ENCODE peak calls at places on chromosomes 2 and 18, in ten cellular contexts. One of them, this sample, is unnamed.
A peak's percentile ranks its signal among the peaks of the same experiment; 100 is the strongest.

GRCh38 chr2:151670346-151670745 is 63.9 kb downstream of the NEB start:
- DNase-seq in stomach: no peak
- DNase-seq in K562: no peak
- DNase-seq in transverse colon: no peak
- DNase-seq in H1: no peak
- DNase-seq in upper lobe of left lung: no peak
- DNase-seq in ovary: no peak
- DNase-seq in A549: no peak
- DNase-seq in GM12878: no peak
- DNase-seq in tibial nerve: no peak
- DNase-seq in this sample: no peak

GRCh38 chr2:190682168-190682567 is 33.3 kb downstream of the NAB1 start:
- DNase-seq in stomach: no peak
- DNase-seq in upper lobe of left lung: no peak
- DNase-seq in transverse colon: no peak
- DNase-seq in A549: no peak
- DNase-seq in K562: no peak
- DNase-seq in ovary: no peak
- DNase-seq in tibial nerve: no peak
- DNase-seq in GM12878: no peak
- DNase-seq in H1: no peak
- DNase-seq in this sample: no peak

GRCh38 chr2:61117534-61117933 is 44.5 kb upstream of the C2orf74 start:
- DNase-seq in GM12878: peak; percentile 34
- DNase-seq in ovary: no peak
- DNase-seq in H1: no peak
- DNase-seq in A549: no peak
- DNase-seq in K562: no peak
- DNase-seq in tibial nerve: no peak
- DNase-seq in stomach: no peak
- DNase-seq in upper lobe of left lung: no peak
- DNase-seq in transverse colon: no peak
- DNase-seq in this sample: no peak

GRCh38 chr2:65479528-65479927 is 47.1 kb upstream of the SPRED2 start:
- DNase-seq in H1: no peak
- DNase-seq in transverse colon: no peak
- DNase-seq in A549: no peak
- DNase-seq in ovary: no peak
- DNase-seq in K562: no peak
- DNase-seq in upper lobe of left lung: no peak
- DNase-seq in stomach: no peak
- DNase-seq in tibial nerve: no peak
- DNase-seq in GM12878: no peak
- DNase-seq in this sample: no peak

GRCh38 chr2:618591-618990 is 58.6 kb downstream of the TMEM18 start:
- DNase-seq in H1: peak; percentile 20
- DNase-seq in stomach: no peak
- DNase-seq in transverse colon: no peak
- DNase-seq in K562: no peak
- DNase-seq in tibial nerve: no peak
- DNase-seq in GM12878: no peak
- DNase-seq in ovary: no peak
- DNase-seq in A549: no peak
- DNase-seq in upper lobe of left lung: no peak
- DNase-seq in this sample: no peak

GRCh38 chr18:28044036-28044435 is 132.9 kb downstream of the CDH2 start:
- DNase-seq in GM12878: no peak
- DNase-seq in upper lobe of left lung: no peak
- DNase-seq in tibial nerve: no peak
- DNase-seq in K562: no peak
- DNase-seq in transverse colon: no peak
- DNase-seq in A549: no peak
- DNase-seq in stomach: no peak
- DNase-seq in ovary: no peak
- DNase-seq in H1: no peak
- DNase-seq in this sample: no peak

GRCh38 chr18:30903566-30903965 is 139.0 kb downstream of the DSC3 start:
- DNase-seq in upper lobe of left lung: no peak
- DNase-seq in transverse colon: no peak
- DNase-seq in tibial nerve: no peak
- DNase-seq in K562: no peak
- DNase-seq in H1: no peak
- DNase-seq in stomach: no peak
- DNase-seq in ovary: no peak
- DNase-seq in GM12878: no peak
- DNase-seq in A549: peak; percentile 48
- DNase-seq in this sample: no peak

GRCh38 chr18:47247833-47248609 is 3.4 kb downstream of the SKOR2 start:
- DNase-seq in A549: no peak
- DNase-seq in stomach: no peak
- DNase-seq in K562: no peak
- DNase-seq in transverse colon: no peak
- DNase-seq in GM12878: no peak
- DNase-seq in ovary: no peak
- DNase-seq in upper lobe of left lung: no peak
- DNase-seq in H1: peak; percentile 62
- DNase-seq in tibial nerve: no peak
- DNase-seq in this sample: no peak

GRCh38 chr2:60992985-60993392 is 24.5 kb upstream of the PEX13 start:
- DNase-seq in A549: no peak
- DNase-seq in GM12878: peak; percentile 83
- DNase-seq in stomach: peak; percentile 40
- DNase-seq in tibial nerve: peak; percentile 50
- DNase-seq in ovary: no peak
- DNase-seq in transverse colon: no peak
- DNase-seq in upper lobe of left lung: peak; percentile 36
- DNase-seq in K562: no peak
- DNase-seq in H1: no peak
- DNase-seq in this sample: no peak

GRCh38 chr2:152518656-152519580 is 183.9 kb downstream of the FMNL2 start:
- DNase-seq in ovary: no peak
- DNase-seq in GM12878: no peak
- DNase-seq in transverse colon: no peak
- DNase-seq in tibial nerve: no peak
- DNase-seq in K562: no peak
- DNase-seq in A549: no peak
- DNase-seq in stomach: no peak
- DNase-seq in H1: no peak
- DNase-seq in upper lobe of left lung: no peak
- DNase-seq in this sample: no peak

GRCh38 chr2:180970052-180970451 is 10.4 kb upstream of the UBE2E3 start:
- DNase-seq in upper lobe of left lung: no peak
- DNase-seq in ovary: no peak
- DNase-seq in tibial nerve: no peak
- DNase-seq in K562: no peak
- DNase-seq in H1: no peak
- DNase-seq in stomach: no peak
- DNase-seq in GM12878: no peak
- DNase-seq in transverse colon: no peak
- DNase-seq in A549: no peak
- DNase-seq in this sample: no peak

GRCh38 chr18:56083097-56083865 is 495.3 kb upstream of the TCF4 start:
- DNase-seq in K562: no peak
- DNase-seq in stomach: no peak
- DNase-seq in tibial nerve: no peak
- DNase-seq in upper lobe of left lung: no peak
- DNase-seq in ovary: peak; percentile 64
- DNase-seq in GM12878: no peak
- DNase-seq in H1: no peak
- DNase-seq in A549: no peak
- DNase-seq in transverse colon: no peak
- DNase-seq in this sample: no peak
- TF ChIP-seq POLR2A in K562: no peak
- TF ChIP-seq POLR2A in stomach: no peak
- TF ChIP-seq POLR2A in tibial nerve: no peak
- TF ChIP-seq POLR2A in upper lobe of left lung: no peak
- TF ChIP-seq POLR2A in ovary: no peak
- TF ChIP-seq POLR2A in GM12878: no peak
- TF ChIP-seq POLR2A in H1: no peak
- TF ChIP-seq POLR2A in A549: no peak
- TF ChIP-seq POLR2A in transverse colon: no peak
- TF ChIP-seq POLR2A in this sample: no peak

GRCh38 chr2:17827306-17827705 is 11.0 kb downstream of the MSGN1 start:
- DNase-seq in tibial nerve: no peak
- DNase-seq in A549: no peak
- DNase-seq in upper lobe of left lung: no peak
- DNase-seq in transverse colon: no peak
- DNase-seq in K562: no peak
- DNase-seq in GM12878: no peak
- DNase-seq in ovary: no peak
- DNase-seq in stomach: no peak
- DNase-seq in H1: no peak
- DNase-seq in this sample: no peak

GRCh38 chr2:17827785-17828184 is 11.5 kb downstream of the MSGN1 start:
- DNase-seq in GM12878: no peak
- DNase-seq in transverse colon: no peak
- DNase-seq in K562: no peak
- DNase-seq in stomach: no peak
- DNase-seq in upper lobe of left lung: no peak
- DNase-seq in tibial nerve: no peak
- DNase-seq in A549: no peak
- DNase-seq in ovary: no peak
- DNase-seq in H1: no peak
- DNase-seq in this sample: no peak

GRCh38 chr2:17835511-17835910 is 19.3 kb downstream of the MSGN1 start:
- DNase-seq in stomach: no peak
- DNase-seq in upper lobe of left lung: no peak
- DNase-seq in GM12878: no peak
- DNase-seq in tibial nerve: no peak
- DNase-seq in transverse colon: no peak
- DNase-seq in K562: no peak
- DNase-seq in A549: no peak
- DNase-seq in ovary: no peak
- DNase-seq in H1: no peak
- DNase-seq in this sample: no peak

DNA sequence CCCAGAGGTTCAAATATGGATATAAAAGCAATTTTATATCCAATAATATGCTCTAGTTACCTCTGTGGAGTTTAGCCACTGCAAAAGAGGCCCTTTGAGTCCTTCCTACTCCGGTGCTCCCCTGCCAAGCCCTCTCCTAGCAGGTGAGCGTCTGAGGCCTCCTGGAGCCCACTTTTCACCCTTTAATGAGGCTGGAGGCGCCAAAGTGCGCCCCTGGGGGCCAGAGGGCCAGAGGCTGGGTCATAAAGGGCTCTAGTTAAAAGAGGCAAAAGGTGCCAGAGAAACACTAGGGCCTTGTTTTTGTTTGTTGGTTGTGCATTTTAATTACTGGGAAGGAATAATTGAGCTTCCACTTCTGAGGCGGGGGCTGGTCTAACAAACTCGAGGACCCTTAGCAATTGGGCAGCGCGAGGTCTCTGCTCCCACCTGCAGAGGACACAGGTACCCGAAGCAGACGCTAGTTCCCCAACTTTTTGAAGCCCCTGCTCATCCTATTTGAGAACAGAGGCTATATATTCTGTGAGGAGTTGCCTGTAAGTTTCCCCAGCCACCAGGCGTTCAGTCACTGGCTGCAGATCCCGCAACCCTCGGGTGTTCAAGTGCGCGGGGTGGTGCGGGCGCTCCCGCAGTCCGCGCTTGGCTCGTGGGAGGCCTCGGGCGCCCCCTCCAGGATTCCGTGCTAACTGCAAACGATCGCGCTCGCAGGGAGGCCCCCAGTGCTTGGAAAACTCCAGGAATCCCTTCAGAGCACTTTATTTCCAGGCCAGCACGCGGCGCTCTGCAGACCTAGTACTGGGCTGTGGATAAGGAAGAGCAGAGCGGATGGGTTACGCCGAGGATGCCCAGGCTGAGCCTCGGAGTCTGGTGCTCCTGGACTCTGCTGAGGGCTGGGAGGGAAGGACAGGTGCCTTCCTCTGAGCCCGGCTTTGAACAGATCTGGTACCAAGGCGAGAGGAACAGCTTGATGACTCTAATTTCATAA is 14.1 kb downstream of the MSGN1 start:
- DNase-seq in stomach: peak; percentile 58
- DNase-seq in ovary: no peak
- DNase-seq in upper lobe of left lung: peak; percentile 69
- DNase-seq in K562: peak; percentile 73
- DNase-seq in A549: peak; percentile 92
- DNase-seq in transverse colon: peak; percentile 89
- DNase-seq in H1: peak; percentile 99
- DNase-seq in tibial nerve: peak; percentile 54
- DNase-seq in GM12878: no peak
- DNase-seq in this sample: no peak
- H3K4me3 ChIP-seq in stomach: peak overlapping the region; percentile 1
- H3K4me3 ChIP-seq in ovary: no peak overlapping the region
- H3K4me3 ChIP-seq in upper lobe of left lung: peak overlapping the region; percentile 10
- H3K4me3 ChIP-seq in K562: no peak overlapping the region
- H3K4me3 ChIP-seq in A549: peak overlapping the region; percentile 34
- H3K4me3 ChIP-seq in transverse colon: no peak overlapping the region
- H3K4me3 ChIP-seq in H1: peak overlapping the region; percentile 23
- H3K4me3 ChIP-seq in tibial nerve: no peak overlapping the region
- H3K4me3 ChIP-seq in GM12878: peak overlapping the region; percentile 22
- H3K4me3 ChIP-seq in this sample: peak overlapping the region; percentile 1

GRCh38 chr2:24597181-24597870 is 106.3 kb downstream of the NCOA1 start:
- DNase-seq in GM12878: no peak
- DNase-seq in transverse colon: no peak
- DNase-seq in ovary: no peak
- DNase-seq in upper lobe of left lung: no peak
- DNase-seq in A549: no peak
- DNase-seq in H1: no peak
- DNase-seq in K562: no peak
- DNase-seq in tibial nerve: no peak
- DNase-seq in stomach: no peak
- DNase-seq in this sample: no peak
- TF ChIP-seq EP300 in GM12878: no peak
- TF ChIP-seq EP300 in transverse colon: no peak
- TF ChIP-seq EP300 in ovary: no peak
- TF ChIP-seq EP300 in upper lobe of left lung: no peak
- TF ChIP-seq EP300 in A549: no peak
- TF ChIP-seq EP300 in H1: no peak
- TF ChIP-seq EP300 in K562: no peak
- TF ChIP-seq EP300 in tibial nerve: no peak
- TF ChIP-seq EP300 in stomach: no peak
- TF ChIP-seq EP300 in this sample: no peak

DNA sequence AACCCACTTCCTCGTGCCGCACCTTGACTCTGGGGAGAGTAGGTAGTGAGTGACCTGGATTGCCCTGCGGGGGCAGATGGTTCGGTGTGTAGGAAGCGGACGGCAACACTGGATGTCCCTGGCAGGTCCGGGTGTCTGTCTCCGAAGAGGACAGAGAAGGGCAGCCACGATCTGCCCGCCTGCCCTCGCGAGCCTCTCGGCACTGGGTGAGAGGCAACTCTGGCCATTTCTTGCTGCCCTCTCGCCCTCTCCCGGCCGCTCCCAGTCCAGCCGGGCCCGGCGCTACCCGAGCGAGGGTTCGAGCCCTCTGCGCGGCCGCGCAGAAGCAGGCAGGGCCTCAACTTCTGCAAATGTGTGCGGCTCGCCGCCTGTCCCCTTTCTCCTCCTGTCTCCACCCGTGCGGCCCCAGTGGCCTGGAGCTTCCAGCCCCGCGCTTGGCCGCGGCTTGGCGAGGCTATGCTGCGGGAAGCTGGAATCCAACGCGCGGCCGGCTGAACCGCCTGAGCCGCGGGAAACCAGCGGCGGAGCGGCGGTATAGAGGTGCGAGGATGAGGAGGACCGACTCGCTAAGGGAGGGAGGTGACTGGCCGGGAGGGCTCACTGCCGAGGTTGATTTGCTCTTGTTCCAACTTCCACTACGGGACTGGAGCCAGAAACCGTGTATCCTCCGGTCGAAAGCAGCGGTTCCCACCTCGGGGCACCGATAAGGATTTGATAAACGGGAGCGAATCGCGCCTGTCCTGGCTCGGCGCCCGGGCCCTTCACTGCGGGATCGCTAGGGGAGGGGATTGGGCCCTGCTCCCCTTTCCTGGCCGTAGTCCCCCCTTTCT is 1.5 kb downstream of the EPAS1 start:
- DNase-seq in ovary: peak; percentile 80
- DNase-seq in stomach: peak; percentile 75
- DNase-seq in GM12878: no peak
- DNase-seq in tibial nerve: peak; percentile 41
- DNase-seq in A549: peak; percentile 69
- DNase-seq in H1: peak; percentile 75
- DNase-seq in K562: peak; percentile 44
- DNase-seq in upper lobe of left lung: peak; percentile 66
- DNase-seq in transverse colon: peak; percentile 56
- DNase-seq in this sample: peak; percentile 77
- TF ChIP-seq POLR2A in ovary: peak; percentile 16
- TF ChIP-seq POLR2A in stomach: no peak
- TF ChIP-seq POLR2A in GM12878: no peak
- TF ChIP-seq POLR2A in tibial nerve: peak; percentile 10
- TF ChIP-seq POLR2A in A549: no peak
- TF ChIP-seq POLR2A in H1: no peak
- TF ChIP-seq POLR2A in K562: no peak
- TF ChIP-seq POLR2A in upper lobe of left lung: no peak
- TF ChIP-seq POLR2A in transverse colon: peak; percentile 55
- TF ChIP-seq POLR2A in this sample: no peak

This sample was measured in sigmoid colon.